ENCODE peak calls at places on chromosomes 2 and 18, in six cellular contexts. L, G, P, V, O and U are unnamed samples.

GRCh38 chr2:120053891-120054290 is 41.0 kb downstream of the EPB41L5 start:
- DNase-seq in L (no peak), G (no peak), P (no peak), V (no peak), O (no peak), U (no peak)

GRCh38 chr2:235187806-235188205 is 236.0 kb downstream of the SH3BP4 start:
- DNase-seq in L (no peak), G (no peak), P (no peak), V (no peak), O (no peak), U (no peak)

GRCh38 chr18:63971320-63972071 is 1.6 kb downstream of the SERPINB8 start:
- DNase-seq in L (no peak), G (no peak), P (no peak), V (peak; percentile 60), O (no peak), U (no peak)

GRCh38 chr2:206212673-206213513 is 53.2 kb downstream of the EEF1B2 start:
- DNase-seq in L (no peak), G (no peak), P (no peak), V (peak; percentile 53), O (peak; percentile 74), U (no peak)

GRCh38 chr2:37343537-37344434 is 644 bp upstream of the QPCT start:
- DNase-seq in L (no peak), G (no peak), P (no peak), V (peak; percentile 43), O (peak; percentile 51), U (no peak)

GRCh38 chr2:226979004-226979403 is 143.2 kb downstream of the RHBDD1 start:
- DNase-seq in L (no peak), G (no peak), P (no peak), V (peak; percentile 25), O (no peak), U (no peak)

GRCh38 chr18:57337890-57338289 is 14.5 kb upstream of the ST8SIA3 start:
- DNase-seq in L (no peak), G (no peak), P (no peak), V (no peak), O (no peak), U (no peak)

GRCh38 chr18:42364042-42364441 is 409.0 kb downstream of the PIK3C3 start:
- DNase-seq in L (no peak), G (no peak), P (no peak), V (no peak), O (no peak), U (no peak)

GRCh38 chr2:45743531-45744391 is 92.3 kb downstream of the PRKCE start:
- DNase-seq in L (no peak), G (no peak), P (no peak), V (no peak), O (peak; percentile 11), U (no peak)

GRCh38 chr2:2571301-2572198 is 240.5 kb upstream of the MYT1L start:
- DNase-seq in L (no peak), G (peak; percentile 53), P (peak; percentile 43), V (no peak), O (no peak), U (no peak)

GRCh38 chr18:50644807-50645206 is 84.9 kb downstream of the MAPK4 start:
- DNase-seq in L (no peak), G (no peak), P (peak; percentile 61), V (peak; percentile 84), O (no peak), U (no peak)

GRCh38 chr2:160075171-160075570 is 12.8 kb upstream of the PLA2R1 start:
- DNase-seq in L (no peak), G (peak; percentile 82), P (no peak), V (no peak), O (peak; percentile 95), U (no peak)

GRCh38 chr2:6806605-6807004 is 59.1 kb downstream of the CMPK2 start:
- DNase-seq in L (no peak), G (no peak), P (peak; percentile 57), V (peak; percentile 74), O (no peak), U (no peak)

GRCh38 chr18:31684279-31685096 is at the start of gene B4GALT6:
- DNase-seq in L (peak; percentile 47), G (no peak), P (peak; percentile 79), V (peak; percentile 84), O (peak; percentile 7), U (no peak)

GRCh38 chr2:55771612-55772011 is 78.0 kb upstream of the PNPT1 start:
- DNase-seq in L (no peak), G (no peak), P (no peak), V (peak; percentile 45), O (no peak), U (no peak)

GRCh38 chr2:212364106-212364505 is 174.5 kb downstream of the ERBB4 start:
- DNase-seq in L (no peak), G (no peak), P (no peak), V (peak; percentile 7), O (no peak), U (no peak)

GRCh38 chr18:21000667-21001066 is 110.9 kb downstream of the ROCK1 start:
- DNase-seq in L (no peak), G (no peak), P (no peak), V (no peak), O (no peak), U (no peak)

GRCh38 chr18:10265560-10266235 is 188.7 kb upstream of the APCDD1 start:
- DNase-seq in L (no peak), G (no peak), P (no peak), V (no peak), O (peak; percentile 7), U (no peak)

GRCh38 chr2:229096667-229097066 is 174.4 kb downstream of the PID1 start:
- DNase-seq in L (no peak), G (no peak), P (no peak), V (no peak), O (peak; percentile 7), U (no peak)

GRCh38 chr2:86470890-86471289 is 29.7 kb downstream of the KDM3A start:
- DNase-seq in L (no peak), G (no peak), P (no peak), V (no peak), O (no peak), U (no peak)

GRCh38 chr2:86477349-86477748 is 36.2 kb downstream of the KDM3A start:
- DNase-seq in L (no peak), G (no peak), P (no peak), V (no peak), O (no peak), U (no peak)

GRCh38 chr2:86476918-86477317 is 35.7 kb downstream of the KDM3A start:
- DNase-seq in L (no peak), G (no peak), P (no peak), V (no peak), O (no peak), U (no peak)

GRCh38 chr2:86480105-86480504 is 38.9 kb downstream of the KDM3A start:
- DNase-seq in L (no peak), G (no peak), P (no peak), V (no peak), O (no peak), U (no peak)

GRCh38 chr2:86476092-86476491 is 34.9 kb downstream of the KDM3A start:
- DNase-seq in L (no peak), G (no peak), P (no peak), V (no peak), O (peak; percentile 33), U (no peak)
- H3K36me3 ChIP-seq in L (peaks cover 84% of the 10 kb centered on the region), G (peaks cover 68% of the 10 kb centered on the region), P (peaks cover 21% of the 10 kb centered on the region), V (peaks cover 7% of the 10 kb centered on the region), O (peaks cover 46% of the 10 kb centered on the region), U (peaks cover 97% of the 10 kb centered on the region)

GRCh38 chr2:219574509-219575311 is 2.6 kb downstream of the INHA start:
- DNase-seq in L (no peak), G (no peak), P (no peak), V (no peak), O (no peak), U (no peak)

GRCh38 chr2:219572237-219573001 is at the start of gene INHA:
- DNase-seq in L (no peak), G (no peak), P (no peak), V (no peak), O (no peak), U (no peak)

GRCh38 chr2:219571311-219572236 is at the start of gene OBSL1:
- DNase-seq in L (no peak), G (peak; percentile 87), P (peak; percentile 88), V (peak; percentile 95), O (peak; percentile 33), U (no peak)

GRCh38 chr2:219570924-219571310 is 422 bp downstream of the OBSL1 start:
- DNase-seq in L (no peak), G (no peak), P (no peak), V (no peak), O (no peak), U (no peak)

DNA sequence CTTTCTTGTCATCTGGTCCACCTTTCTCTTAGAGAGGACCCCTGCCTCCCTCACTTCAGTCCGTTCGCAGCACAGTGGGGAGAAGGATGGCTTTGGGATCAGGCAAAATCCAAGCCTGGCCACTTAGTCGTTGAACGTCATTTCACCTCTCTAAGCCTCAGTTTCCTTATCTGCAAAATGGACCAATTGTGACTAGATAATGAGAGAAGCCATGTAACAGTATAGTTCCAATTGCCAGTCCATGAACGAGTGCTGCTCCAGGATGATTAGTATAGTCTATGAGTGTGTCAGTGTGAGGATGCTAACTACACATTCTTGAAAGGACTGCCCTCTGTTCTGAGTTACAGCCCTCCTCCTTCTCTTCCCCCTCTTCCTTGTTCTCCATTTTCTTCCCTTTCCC is 1.1 kb downstream of the INHA start:
- DNase-seq in L (no peak), G (no peak), P (no peak), V (no peak), O (no peak), U (no peak)
- H3K27me3 ChIP-seq in L (peaks cover 12% of the 10 kb centered on the region), G (no peaks in the 10 kb centered on the region), P (peaks cover 2% of the 10 kb centered on the region), V (peaks cover 13% of the 10 kb centered on the region), O (no peaks in the 10 kb centered on the region), U (peaks cover 4% of the 10 kb centered on the region)

GRCh38 chr2:238174291-238174690 is 15.5 kb downstream of the ERFE start:
- DNase-seq in L (no peak), G (no peak), P (no peak), V (no peak), O (no peak), U (no peak)

GRCh38 chr2:238176565-238176964 is 17.8 kb downstream of the ERFE start:
- DNase-seq in L (no peak), G (no peak), P (no peak), V (no peak), O (no peak), U (no peak)

GRCh38 chr2:238173692-238174091 is 14.9 kb downstream of the ERFE start:
- DNase-seq in L (no peak), G (no peak), P (no peak), V (peak; percentile 27), O (no peak), U (no peak)

GRCh38 chr2:238172439-238172838 is 13.7 kb downstream of the ERFE start:
- DNase-seq in L (no peak), G (no peak), P (no peak), V (no peak), O (no peak), U (no peak)

DNA sequence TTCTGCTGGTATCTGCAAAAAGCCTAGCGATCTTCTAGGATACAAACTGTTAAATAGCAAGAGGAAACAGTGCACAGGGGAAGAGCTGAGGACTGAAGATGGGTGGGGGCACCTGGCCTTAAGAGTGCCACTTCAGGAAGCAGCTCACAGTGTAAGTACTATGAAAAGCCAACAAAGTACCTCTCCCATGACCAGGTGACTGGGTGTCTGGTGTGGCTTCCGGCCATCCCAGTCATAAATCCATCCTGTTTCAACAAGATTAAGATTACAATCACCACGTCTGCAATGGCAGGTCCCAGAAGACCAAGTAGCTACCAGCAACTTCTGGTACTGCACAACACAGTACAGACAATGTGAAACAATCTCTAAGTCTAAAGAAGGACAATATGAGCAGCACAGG is 15.9 kb downstream of the ERFE start:
- DNase-seq in L (no peak), G (no peak), P (no peak), V (no peak), O (no peak), U (no peak)
- H3K36me3 ChIP-seq in L (peaks cover 60% of the 10 kb centered on the region), G (peaks cover 66% of the 10 kb centered on the region), P (peaks cover 13% of the 10 kb centered on the region), V (peaks cover 24% of the 10 kb centered on the region), O (peaks cover 51% of the 10 kb centered on the region), U (peaks cover 79% of the 10 kb centered on the region)

GRCh38 chr18:45352874-45353273 is 262.4 kb upstream of the SLC14A2 start:
- DNase-seq in L (no peak), G (no peak), P (no peak), V (no peak), O (no peak), U (no peak)
- H3K27me3 ChIP-seq in L (no peaks in the 10 kb centered on the region), G (no peaks in the 10 kb centered on the region), P (no peaks in the 10 kb centered on the region), V (no peaks in the 10 kb centered on the region), O (no peaks in the 10 kb centered on the region), U (no peaks in the 10 kb centered on the region)